ENCODE peak calls at places on chromosomes 12 and 14, in seven cellular contexts. R is bronchial epithelial cell, U is GM23248, J is A549, Z is stomach, P is right cardiac atrium, Y is heart left ventricle. A is an unnamed sample.

GRCh38 chr14:57761800-57762199 is 104.1 kb downstream of the SLC35F4 start:
- DNase-seq in R (no peak), U (no peak), J (no peak), Z (no peak), P (no peak), Y (no peak), A (no peak)

GRCh38 chr12:39277416-39277815 is 165.5 kb downstream of the KIF21A start:
- DNase-seq in R (peak; percentile 14), U (no peak), J (no peak), Z (no peak), P (no peak), Y (no peak), A (no peak)

GRCh38 chr12:124994435-124994975 is 1.1 kb downstream of the BRI3BP start:
- DNase-seq in R (peak; percentile 20), U (no peak), J (no peak), Z (peak; percentile 51), P (no peak), Y (no peak), A (no peak)

GRCh38 chr14:87810711-87811110 is 182.3 kb downstream of the GALC start:
- DNase-seq in R (no peak), U (no peak), J (no peak), Z (no peak), P (no peak), Y (no peak), A (no peak)

GRCh38 chr12:119178544-119179334 is at the start of gene HSPB8:
- DNase-seq in R (peak; percentile 20), U (peak; percentile 94), J (peak; percentile 74), Z (peak; percentile 81), P (peak; percentile 97), Y (peak; percentile 94), A (peak; percentile 94)

GRCh38 chr12:69879007-69879960 is 54.3 kb downstream of the MYRFL start:
- DNase-seq in R (peak; percentile 56), U (peak; percentile 84), J (peak; percentile 76), Z (peak; percentile 75), P (peak; percentile 76), Y (peak; percentile 62), A (peak; percentile 53)

GRCh38 chr12:42916143-42916542 is 326.6 kb upstream of the PRICKLE1 start:
- DNase-seq in R (peak; percentile 32), U (no peak), J (no peak), Z (no peak), P (no peak), Y (no peak), A (no peak)

GRCh38 chr14:60648934-60649814 is at the start of gene SIX1:
- DNase-seq in R (peak; percentile 83), U (peak; percentile 97), J (peak; percentile 95), Z (peak; percentile 75), P (peak; percentile 79), Y (peak; percentile 36), A (peak; percentile 38)

GRCh38 chr12:5473076-5473475 is 41.2 kb downstream of the NTF3 start:
- DNase-seq in R (peak; percentile 3), U (no peak), J (no peak), Z (no peak), P (no peak), Y (no peak), A (no peak)

GRCh38 chr12:7302536-7303113 is 1.2 kb upstream of the ACSM4 start:
- DNase-seq in R (peak; percentile 2), U (no peak), J (no peak), Z (no peak), P (no peak), Y (no peak), A (no peak)

GRCh38 chr12:113418213-113418879 is 3.8 kb upstream of the SDSL start:
- DNase-seq in R (no peak), U (peak; percentile 10), J (no peak), Z (no peak), P (no peak), Y (no peak), A (no peak)

GRCh38 chr12:52990206-52990605 is 16.1 kb upstream of the EIF4B start:
- DNase-seq in R (no peak), U (peak; percentile 63), J (no peak), Z (no peak), P (no peak), Y (no peak), A (no peak)

GRCh38 chr14:75822522-75823288 is 159.1 kb downstream of the TGFB3 start:
- DNase-seq in R (peak; percentile 71), U (peak; percentile 86), J (no peak), Z (no peak), P (no peak), Y (no peak), A (no peak)

GRCh38 chr12:72077111-72077820 is 138.6 kb downstream of the TPH2 start:
- DNase-seq in R (no peak), U (no peak), J (no peak), Z (no peak), P (no peak), Y (no peak), A (no peak)

GRCh38 chr14:75041613-75042012 is 9.7 kb downstream of the MLH3 start:
- DNase-seq in R (no peak), U (no peak), J (no peak), Z (no peak), P (no peak), Y (no peak), A (no peak)

GRCh38 chr12:71589478-71589881 is 74.2 kb downstream of the ZFC3H1 start:
- DNase-seq in R (peak; percentile 86), U (peak; percentile 37), J (no peak), Z (no peak), P (no peak), Y (no peak), A (no peak)

GRCh38 chr14:67241416-67242362 is at the start of gene PALS1:
- DNase-seq in R (peak; percentile 83), U (peak; percentile 94), J (peak; percentile 33), Z (no peak), P (no peak), Y (no peak), A (no peak)

GRCh38 chr12:14410841-14411569 is 45.5 kb downstream of the ATF7IP start:
- DNase-seq in R (no peak), U (peak; percentile 24), J (no peak), Z (no peak), P (no peak), Y (no peak), A (no peak)

GRCh38 chr12:89461649-89462612 is 62.7 kb downstream of the GALNT4 start:
- DNase-seq in R (peak; percentile 75), U (peak; percentile 79), J (peak; percentile 51), Z (no peak), P (no peak), Y (no peak), A (no peak)

GRCh38 chr12:78146365-78146772 is 315.7 kb downstream of the NAV3 start:
- DNase-seq in R (peak; percentile 43), U (peak; percentile 75), J (no peak), Z (no peak), P (no peak), Y (no peak), A (no peak)

GRCh38 chr14:101046071-101046470 is 142.5 kb upstream of the RTL1 start:
- DNase-seq in R (no peak), U (no peak), J (no peak), Z (no peak), P (no peak), Y (no peak), A (no peak)
- H3K4me3 ChIP-seq in R (no peak overlapping the region), U (no peak overlapping the region), J (no peak overlapping the region), Z (no peak overlapping the region), P (no peak overlapping the region), Y (no peak overlapping the region), A (no peak overlapping the region)

DNA sequence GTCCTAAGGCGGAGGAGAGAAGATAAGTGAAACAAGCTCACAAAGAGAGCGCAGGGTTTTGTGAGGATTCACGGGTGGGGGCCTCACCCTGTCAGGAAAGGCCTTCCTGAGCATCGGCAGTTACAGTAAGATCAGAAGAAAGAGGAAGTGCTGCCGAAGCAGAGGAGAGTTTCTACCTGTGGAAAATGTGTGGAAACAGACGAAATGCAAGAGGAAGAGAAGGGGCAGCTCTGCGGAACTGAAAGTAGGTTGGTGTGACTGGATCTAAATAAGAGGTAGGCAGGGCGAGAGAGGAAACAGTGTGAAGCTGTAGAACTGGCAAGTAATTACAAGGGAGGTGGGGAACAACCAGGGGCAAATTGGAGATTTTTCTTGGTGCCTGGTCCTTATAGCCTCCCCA is 2.7 kb downstream of the GPR68 start:
- DNase-seq in R (no peak), U (no peak), J (no peak), Z (no peak), P (no peak), Y (no peak), A (no peak)
- H3K4me3 ChIP-seq in R (no peak overlapping the region), U (no peak overlapping the region), J (no peak overlapping the region), Z (peak overlapping the region; percentile 18), P (no peak overlapping the region), Y (no peak overlapping the region), A (no peak overlapping the region)

GRCh38 chr12:120228291-120229070 is 27.6 kb upstream of the RPLP0 start:
- DNase-seq in R (peak; percentile 68), U (peak; percentile 86), J (peak; percentile 92), Z (peak; percentile 90), P (peak; percentile 94), Y (peak; percentile 89), A (peak; percentile 87)
- H3K4me3 ChIP-seq in R (no peak overlapping the region), U (peak overlapping the region; percentile 16), J (no peak overlapping the region), Z (peak overlapping the region; percentile 12), P (no peak overlapping the region), Y (peak overlapping the region; percentile 9), A (peak overlapping the region; percentile 47)

DNA sequence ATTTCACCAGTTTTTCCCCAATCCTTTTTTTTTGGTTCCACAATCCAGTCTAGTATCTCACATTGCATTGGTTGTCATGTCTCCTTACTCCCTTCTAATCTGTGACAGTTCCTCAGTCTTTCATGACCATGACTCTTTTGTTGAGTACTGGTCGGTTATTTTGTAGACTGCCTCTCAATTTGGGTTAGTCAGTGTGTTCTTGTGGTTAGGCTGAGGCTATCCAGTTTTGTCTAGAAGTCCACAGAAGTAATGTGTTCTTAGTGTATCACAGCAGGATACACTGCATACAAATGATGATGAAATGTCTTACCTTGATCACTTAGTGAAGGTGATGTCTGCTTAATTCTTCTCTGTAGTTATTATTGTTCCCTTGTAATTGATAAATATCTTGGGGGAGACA is 24.8 kb downstream of the PELI2 start:
- DNase-seq in R (no peak), U (no peak), J (no peak), Z (no peak), P (no peak), Y (no peak), A (no peak)
- H3K4me3 ChIP-seq in R (no peak overlapping the region), U (no peak overlapping the region), J (no peak overlapping the region), Z (no peak overlapping the region), P (no peak overlapping the region), Y (no peak overlapping the region), A (no peak overlapping the region)

GRCh38 chr12:75482636-75483035 is 2.1 kb downstream of the GLIPR1 start:
- DNase-seq in R (no peak), U (peak; percentile 40), J (no peak), Z (no peak), P (no peak), Y (no peak), A (no peak)
- H3K4me3 ChIP-seq in R (no peak overlapping the region), U (peak overlapping the region; percentile 86), J (no peak overlapping the region), Z (peak overlapping the region; percentile 47), P (peak overlapping the region; percentile 24), Y (no peak overlapping the region), A (peak overlapping the region; percentile 60)

DNA sequence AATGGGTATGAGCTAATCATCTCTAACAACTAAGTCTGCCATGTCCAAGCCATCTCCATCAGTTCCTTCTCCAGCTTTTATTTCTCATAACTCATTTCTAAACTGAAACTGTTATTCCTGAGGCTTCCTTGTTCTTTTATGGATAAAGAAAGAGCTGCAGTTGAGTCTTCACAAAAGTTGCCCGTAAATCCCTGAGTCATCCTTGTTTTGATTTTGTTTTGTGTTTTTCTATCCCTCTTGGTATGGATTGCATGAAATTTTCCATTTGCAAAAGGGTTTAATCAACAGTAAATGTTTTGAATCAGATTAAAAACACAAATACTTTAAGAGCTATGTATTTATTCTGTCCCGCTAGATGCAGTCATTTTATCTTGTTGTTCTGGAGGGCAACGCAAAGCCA is 290.6 kb downstream of the EGLN3 start:
- DNase-seq in R (no peak), U (no peak), J (no peak), Z (no peak), P (no peak), Y (no peak), A (no peak)
- H3K4me3 ChIP-seq in R (no peak overlapping the region), U (no peak overlapping the region), J (no peak overlapping the region), Z (no peak overlapping the region), P (no peak overlapping the region), Y (no peak overlapping the region), A (no peak overlapping the region)

A was measured in left ventricle myocardium inferior.